ENCODE peak calls at places on chromosomes 16 and 17, in four cellular contexts. K is neural progenitor cell; S is tibial artery; I is CD4-positive, alpha-beta memory T cell. L is an unnamed sample. For H3K36me3, the result is how much of the 10 kb centered on the place peaks cover.

GRCh38 chr16:80899804-80900592 is 95.6 kb upstream of the CDYL2 start:
- DNase-seq in K (no peak), S (peak), I (no peak), L (no peak)

GRCh38 chr16:83533193-83533592 is 274.6 kb upstream of the HSBP1 start:
- DNase-seq in K (no peak), S (no peak), I (no peak), L (no peak)

GRCh38 chr16:71853413-71853812 is 7.6 kb downstream of the ATXN1L start:
- DNase-seq in I (no peak), S (no peak), K (no peak), L (no peak)

GRCh38 chr16:23401142-23401541 is 51.8 kb downstream of the COG7 start:
- DNase-seq in I (no peak), S (peak), K (no peak), L (no peak)

GRCh38 chr16:11036868-11037410 is 92.6 kb downstream of the CLEC16A start:
- DNase-seq in I (no peak), K (no peak), S (no peak), L (no peak)

GRCh38 chr16:85539629-85540291 is 73.4 kb upstream of the GSE1 start:
- DNase-seq in S (no peak), K (no peak), I (no peak), L (no peak)

GRCh38 chr17:35614835-35615234 is 27.7 kb downstream of the AP2B1 start:
- DNase-seq in K (no peak), S (no peak), I (no peak), L (no peak)

GRCh38 chr17:34974179-34974578 is 6.1 kb upstream of the LIG3 start:
- DNase-seq in I (no peak), S (no peak), K (no peak), L (no peak)

GRCh38 chr16:49651226-49651625 is 204.7 kb downstream of the ZNF423 start:
- DNase-seq in I (no peak), K (no peak), S (no peak), L (no peak)

GRCh38 chr16:70686376-70687171 is 721 bp upstream of the MTSS2 start:
- DNase-seq in S (no peak), K (no peak), I (no peak), L (no peak)

GRCh38 chr17:73695035-73695738 is 50.9 kb upstream of the SDK2 start:
- DNase-seq in K (no peak), S (no peak), I (no peak), L (no peak)

GRCh38 chr16:85567101-85567866 is 45.8 kb upstream of the GSE1 start:
- DNase-seq in I (no peak), K (no peak), S (no peak), L (no peak)

GRCh38 chr16:9846362-9847099 is 335.7 kb downstream of the GRIN2A start:
- DNase-seq in S (no peak), I (no peak), K (no peak), L (no peak)

GRCh38 chr16:51150159-51150893 is 744 bp downstream of the SALL1 start:
- DNase-seq in K (peak), I (no peak), S (no peak), L (no peak)

GRCh38 chr16:67443299-67443698 is 12.4 kb downstream of the HSD11B2 start:
- DNase-seq in K (no peak), S (peak), I (no peak), L (no peak)

GRCh38 chr17:5975651-5976050 is 94.5 kb upstream of the WSCD1 start:
- DNase-seq in S (no peak), K (peak), I (no peak), L (no peak)

GRCh38 chr17:64984181-64984580 is 64.9 kb upstream of the LRRC37A3 start:
- DNase-seq in S (no peak), K (no peak), I (no peak), L (no peak)

GRCh38 chr17:17151962-17152361 is 54.2 kb downstream of the PLD6 start:
- DNase-seq in S (peak), I (no peak), K (no peak), L (no peak)

GRCh38 chr16:51839697-51840462 is 688.8 kb upstream of the SALL1 start:
- DNase-seq in S (no peak), I (no peak), K (no peak), L (no peak)

GRCh38 chr17:81867123-81867951 is 3.8 kb downstream of the ARHGDIA start:
- DNase-seq in K (peak), S (no peak), I (no peak), L (no peak)

GRCh38 chr16:47013910-47014309 is 40.4 kb upstream of the DNAJA2 start:
- DNase-seq in S (no peak), K (no peak), I (no peak), L (no peak)

DNA sequence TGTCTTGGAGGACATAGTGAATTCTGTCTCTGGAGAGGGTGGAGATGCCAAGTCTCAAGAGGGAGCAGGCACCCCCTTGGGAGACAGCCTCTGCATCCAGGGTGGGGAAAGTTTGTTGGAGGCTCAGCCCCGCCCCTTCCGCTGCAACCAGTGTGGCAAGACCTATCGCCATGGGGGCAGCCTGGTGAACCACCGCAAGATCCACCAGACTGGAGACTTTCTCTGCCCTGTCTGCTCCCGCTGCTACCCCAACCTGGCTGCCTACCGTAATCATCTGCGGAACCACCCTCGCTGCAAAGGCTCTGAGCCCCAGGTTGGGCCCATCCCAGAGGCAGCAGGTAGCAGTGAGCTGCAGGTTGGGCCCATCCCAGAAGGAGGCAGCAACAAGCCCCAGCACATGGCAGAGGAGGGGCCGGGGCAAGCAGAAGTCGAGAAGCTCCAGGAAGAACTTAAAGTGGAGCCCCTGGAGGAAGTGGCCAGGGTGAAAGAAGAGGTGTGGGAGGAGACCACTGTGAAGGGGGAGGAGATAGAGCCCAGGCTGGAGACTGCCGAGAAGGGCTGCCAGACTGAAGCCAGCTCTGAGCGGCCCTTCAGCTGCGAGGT is 5.2 kb downstream of the ZNF646 start:
- DNase-seq in K (no peak), I (no peak), S (no peak), L (no peak)
- H3K36me3 ChIP-seq in K (under half), I (under half), S (half or more), L (under half)

DNA sequence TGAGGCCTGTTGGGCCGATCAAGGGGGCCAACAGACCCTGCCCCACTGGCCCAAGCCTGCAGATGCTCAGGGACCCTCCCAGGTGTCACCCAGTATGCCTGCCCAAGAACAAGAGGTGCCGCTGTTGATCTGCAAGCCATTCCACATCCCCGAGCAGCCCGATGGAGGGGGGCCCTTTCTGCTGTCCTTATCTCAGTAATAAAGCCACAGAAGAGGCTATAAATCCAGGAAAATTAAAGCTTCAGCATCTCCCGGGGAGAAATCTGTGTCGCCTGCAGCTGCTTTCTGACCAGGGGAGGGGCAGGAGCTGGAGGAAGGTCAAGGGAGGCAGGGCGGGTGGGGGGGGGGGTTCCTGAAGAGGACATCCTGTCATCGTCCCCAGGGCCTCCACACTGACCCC is 11.7 kb upstream of the CACNA1H start:
- DNase-seq in K (no peak), S (no peak), I (no peak), L (no peak)
- H3K36me3 ChIP-seq in K (under half), S (under half), I (under half), L (under half)

GRCh38 chr17:78399028-78399692 is 20.7 kb downstream of the PGS1 start:
- DNase-seq in I (no peak), S (no peak), K (no peak), L (no peak)
- H3K36me3 ChIP-seq in I (half or more), S (half or more), K (under half), L (half or more)

GRCh38 chr17:67216544-67217320 is 28.3 kb downstream of the HELZ start:
- DNase-seq in S (no peak), I (no peak), K (no peak), L (no peak)
- H3K36me3 ChIP-seq in S (under half), I (under half), K (under half), L (under half)

DNA sequence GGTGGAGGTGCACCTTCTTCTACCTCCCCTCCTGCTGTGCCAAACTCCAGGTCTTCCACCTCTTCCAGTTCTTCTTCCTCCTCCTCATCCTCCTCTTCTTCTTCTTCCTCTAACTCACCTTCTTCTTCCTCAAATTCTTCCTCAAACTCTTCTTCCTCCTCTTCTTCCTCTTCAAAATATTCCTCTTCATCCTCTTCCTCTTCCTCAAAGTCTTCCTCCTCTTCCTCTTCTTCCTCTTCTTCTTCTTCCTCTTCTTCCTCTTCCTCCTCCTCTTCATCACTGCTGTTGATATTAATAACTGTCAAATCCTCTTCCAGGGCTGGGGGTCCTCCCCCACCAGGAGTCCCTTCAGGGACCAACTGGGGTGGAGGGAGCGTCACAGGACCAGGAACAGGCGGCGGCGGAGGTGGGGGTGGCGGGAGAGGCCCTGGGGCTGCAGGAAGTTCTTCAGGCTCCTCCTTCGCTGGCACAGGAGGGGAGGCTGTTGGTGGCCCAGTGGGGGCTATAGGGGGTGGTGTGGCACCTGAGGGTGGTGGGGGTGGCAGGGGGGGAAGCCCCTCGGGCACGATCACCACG is 30.7 kb upstream of the ALOX15 start:
- DNase-seq in S (no peak), K (no peak), I (no peak), L (no peak)
- H3K36me3 ChIP-seq in S (half or more), K (under half), I (half or more), L (under half)

GRCh38 chr17:44752953-44753861 is 5.6 kb upstream of the ADAM11 start:
- DNase-seq in S (no peak), I (no peak), K (no peak), L (no peak)

GRCh38 chr17:44751331-44751730 is 7.5 kb upstream of the ADAM11 start:
- DNase-seq in K (no peak), I (no peak), S (no peak), L (no peak)

GRCh38 chr17:44747566-44747965 is 11.2 kb upstream of the ADAM11 start:
- DNase-seq in K (no peak), I (no peak), S (no peak), L (no peak)

GRCh38 chr17:44751806-44752205 is 7.0 kb upstream of the ADAM11 start:
- DNase-seq in I (no peak), K (no peak), S (no peak), L (no peak)

GRCh38 chr17:44749076-44750020 is 9.4 kb upstream of the ADAM11 start:
- DNase-seq in I (no peak), S (no peak), K (no peak), L (no peak)
- H3K36me3 ChIP-seq in I (under half), S (under half), K (under half), L (under half)

GRCh38 chr16:68908000-68908313 is 64.6 kb downstream of the TANGO6 start:
- DNase-seq in S (no peak), K (no peak), I (no peak), L (no peak)
- H3K36me3 ChIP-seq in S (under half), K (under half), I (under half), L (under half)

DNA sequence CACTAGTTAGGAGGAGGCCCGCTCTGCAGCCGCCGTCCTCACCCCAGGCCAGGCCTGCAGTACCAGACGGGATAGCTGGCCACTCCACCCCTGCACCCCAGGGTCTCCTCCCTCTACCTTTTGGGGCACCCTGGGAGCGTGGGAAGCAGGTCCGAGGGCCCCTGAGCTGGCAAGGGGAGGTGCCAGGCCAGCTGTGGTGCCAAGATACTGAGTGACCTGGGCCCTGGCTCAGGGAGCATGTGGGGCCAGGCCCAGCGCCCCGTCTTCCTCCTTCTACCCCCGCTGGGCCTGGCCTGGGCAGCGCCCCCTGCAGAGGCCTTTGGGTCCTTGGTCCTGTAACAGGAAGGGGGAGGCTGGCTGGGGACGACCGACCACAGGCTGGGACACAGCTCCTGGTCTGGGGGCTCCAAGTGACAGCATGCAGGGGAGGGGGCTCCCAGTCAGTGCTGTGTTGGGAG is 13.0 kb downstream of the PAM16 start:
- DNase-seq in I (no peak), K (no peak), S (no peak), L (no peak)
- H3K36me3 ChIP-seq in I (under half), K (under half), S (half or more), L (under half)

GRCh38 chr17:45073414-45074070 is 12.4 kb downstream of the NMT1 start:
- DNase-seq in I (no peak), S (no peak), K (no peak), L (no peak)
- H3K36me3 ChIP-seq in I (under half), S (under half), K (under half), L (under half)

DNA sequence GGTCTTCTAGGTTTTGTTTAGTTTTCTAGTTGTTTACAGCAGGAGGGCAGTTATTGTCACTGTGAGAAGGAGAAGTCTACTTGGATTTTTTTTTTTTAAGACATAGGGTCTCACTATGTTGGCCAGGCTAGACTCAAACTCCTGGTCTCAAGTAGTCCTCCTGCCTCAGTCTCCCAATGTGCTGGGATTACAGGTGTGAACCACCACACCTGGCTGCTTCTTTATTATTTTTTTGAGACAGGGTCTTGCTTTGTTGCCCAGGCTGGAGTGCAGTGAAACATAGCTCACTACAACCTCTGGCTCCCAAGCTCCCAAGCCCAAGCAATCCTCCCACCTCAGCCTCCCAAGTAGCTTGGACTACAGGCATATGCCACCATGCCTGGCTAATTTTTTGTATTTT is 68.3 kb upstream of the STAC2 start:
- DNase-seq in I (no peak), K (no peak), S (no peak), L (no peak)
- H3K36me3 ChIP-seq in I (under half), K (under half), S (half or more), L (under half)

L was measured in HCT116.